ENCODE peak calls at places on chromosomes 16 and 17, in six cellular contexts. P is osteocyte, O is MCF 10A, S is brain microvascular endothelial cell, F is A549, B is HL-60. I is an unnamed sample.

GRCh38 chr17:79023886-79024771 is at the start of gene C1QTNF1:
- DNase-seq in P (no peak), O (no peak), S (no peak), F (peak), B (no peak), I (no peak)

GRCh38 chr17:63387941-63388340 is 58.2 kb downstream of the CYB561 start:
- DNase-seq in P (no peak), O (no peak), S (no peak), F (no peak), B (no peak), I (no peak)

GRCh38 chr16:8859913-8860881 is 8.6 kb downstream of the CARHSP1 start:
- DNase-seq in P (no peak), O (peak), S (peak), F (no peak), B (no peak), I (no peak)

GRCh38 chr16:79847101-79847500 is 246.6 kb upstream of the MAF start:
- DNase-seq in P (no peak), O (peak), S (no peak), F (no peak), B (no peak), I (no peak)

GRCh38 chr17:3917391-3917931 is 1.2 kb upstream of the P2RX1 start:
- DNase-seq in P (no peak), O (peak), S (peak), F (no peak), B (peak), I (no peak)

GRCh38 chr16:84603115-84603816 is 14.6 kb downstream of the COTL1 start:
- DNase-seq in P (peak), O (peak), S (peak), F (peak), B (peak), I (peak)

GRCh38 chr17:1347681-1348318 is 52.2 kb downstream of the YWHAE start:
- DNase-seq in P (no peak), O (no peak), S (no peak), F (no peak), B (no peak), I (no peak)

GRCh38 chr17:50841949-50842354 is 6.6 kb downstream of the WFIKKN2 start:
- DNase-seq in P (no peak), O (peak), S (peak), F (peak), B (peak), I (no peak)

GRCh38 chr16:31181102-31181830 is 1.3 kb downstream of the FUS start:
- DNase-seq in P (no peak), O (peak), S (no peak), F (no peak), B (peak), I (no peak)

DNA sequence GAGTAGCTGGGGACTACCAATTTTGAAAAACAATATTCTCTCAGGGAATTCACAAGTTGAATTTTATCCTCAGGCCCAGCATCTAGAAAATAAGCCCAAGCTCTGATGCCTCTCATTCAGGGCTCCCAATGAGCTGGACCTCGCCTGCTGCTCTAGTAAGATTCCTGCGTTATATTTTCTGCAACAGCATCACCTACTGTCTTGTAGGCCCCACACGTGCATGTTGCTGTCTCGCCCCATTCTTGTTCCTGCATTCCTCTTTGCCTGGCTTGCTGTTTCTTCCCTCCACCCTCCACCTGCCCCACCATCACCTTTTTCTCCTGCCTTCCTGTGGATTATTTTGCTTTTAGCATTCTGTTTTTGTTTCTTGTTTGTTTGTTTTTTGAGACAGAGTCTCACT is 8.3 kb upstream of the ST6GALNAC2 start:
- DNase-seq in P (no peak), O (no peak), S (no peak), F (no peak), B (no peak), I (no peak)
- TF ChIP-seq CTCF in P (no peak), O (no peak), S (no peak), F (no peak), B (no peak), I (no peak)

DNA sequence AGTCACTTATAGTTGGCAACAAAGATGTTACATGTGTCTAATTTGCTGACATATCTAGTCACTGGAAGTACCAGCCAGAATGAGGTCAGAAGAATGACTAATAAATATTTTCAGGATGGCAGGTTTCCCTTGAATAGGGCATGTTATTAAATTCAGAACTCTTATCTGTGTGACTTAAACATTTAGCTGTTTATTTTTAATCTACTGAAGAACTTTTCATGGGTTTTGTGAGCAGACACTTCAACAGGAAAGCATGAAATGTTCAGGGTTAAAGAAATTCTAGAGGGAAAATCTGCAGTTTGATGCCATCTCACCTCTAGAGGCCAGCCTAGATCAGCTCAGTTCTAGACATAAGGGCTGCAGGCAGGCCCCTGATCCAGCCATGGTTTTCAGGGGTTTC is 13.2 kb downstream of the JPT2 start:
- DNase-seq in P (no peak), O (peak), S (peak), F (peak), B (no peak), I (no peak)
- TF ChIP-seq CTCF in P (peak), O (peak), S (peak), F (peak), B (no peak), I (no peak)

DNA sequence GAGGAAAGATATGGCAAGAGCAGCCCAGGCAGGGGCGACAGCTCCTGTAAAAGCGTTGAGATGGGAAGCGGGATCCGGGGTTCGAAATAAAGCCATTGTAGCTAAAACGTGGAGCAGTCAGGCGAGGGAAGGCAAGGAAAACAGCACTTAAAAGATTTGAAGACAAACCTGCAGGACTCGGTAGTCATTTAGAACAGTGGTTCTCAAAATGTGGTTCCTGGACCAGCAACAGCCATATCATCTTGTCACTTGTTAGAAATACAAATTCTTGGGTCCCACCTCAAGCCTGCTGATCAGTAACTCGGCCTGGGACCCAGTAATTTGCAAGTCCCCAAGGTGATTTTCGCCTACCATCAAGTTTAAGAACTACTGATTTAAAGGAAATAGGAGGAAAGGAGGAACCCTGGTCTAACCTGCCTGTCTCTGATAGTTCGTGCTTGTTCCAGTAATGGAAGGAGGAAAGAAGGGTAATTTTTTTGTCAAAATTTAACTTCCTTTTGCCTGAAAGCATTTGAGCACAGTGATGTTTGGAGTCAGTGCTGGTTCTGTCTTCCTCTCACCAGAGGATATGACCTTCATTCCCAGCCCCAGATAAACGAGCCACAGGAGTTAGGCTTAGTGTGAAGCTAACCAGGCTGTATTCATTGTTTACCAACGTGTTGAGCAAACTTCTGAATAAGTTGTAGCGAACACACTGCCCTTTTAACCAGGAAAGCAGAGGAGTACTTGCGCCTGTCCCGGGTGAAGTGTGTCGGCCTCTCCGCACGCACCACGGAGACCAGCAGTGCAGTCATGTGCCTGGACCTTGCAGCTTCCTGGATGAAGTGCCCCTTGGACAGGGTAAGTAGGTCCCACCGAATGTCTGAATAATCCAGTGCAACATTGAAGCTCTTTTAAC is 1.1 kb downstream of the ORC6 start:
- DNase-seq in P (no peak), O (peak), S (peak), F (no peak), B (peak), I (no peak)
- TF ChIP-seq CTCF in P (no peak), O (peak), S (no peak), F (peak), B (no peak), I (peak)

DNA sequence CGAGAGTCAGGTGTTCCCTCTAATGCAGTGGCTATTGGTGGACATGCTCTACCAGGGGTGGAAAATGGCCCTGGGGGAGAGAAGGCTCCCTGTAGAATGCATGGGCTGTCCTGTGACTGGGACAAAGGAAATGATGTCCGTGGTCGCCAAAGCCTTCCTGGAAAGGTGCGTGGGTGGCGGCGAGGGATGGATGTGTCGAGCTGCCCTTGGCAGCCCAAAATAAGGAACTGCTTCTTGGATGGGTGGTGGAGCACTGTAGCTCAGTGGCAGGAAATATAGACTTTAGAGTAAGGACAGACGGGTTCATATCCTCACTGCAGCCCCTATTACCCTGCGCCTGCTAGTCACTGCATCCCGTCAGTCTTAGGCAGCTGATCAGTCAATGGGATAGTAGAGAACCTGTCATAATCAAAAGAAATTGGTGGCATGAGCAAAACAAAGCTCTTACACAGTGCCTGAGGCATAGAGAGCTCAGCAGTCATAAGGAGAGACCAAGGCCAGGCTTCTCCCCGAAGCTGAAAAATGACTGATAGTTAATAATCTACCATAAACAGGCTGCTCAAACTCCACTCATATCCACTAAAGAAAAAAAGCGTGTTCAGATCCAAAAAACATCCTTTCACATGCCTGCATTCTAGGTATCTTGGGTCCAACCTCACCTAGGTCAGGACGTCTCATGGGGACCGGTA is 123.5 kb upstream of the PLCG2 start:
- DNase-seq in P (no peak), O (no peak), S (no peak), F (no peak), B (no peak), I (no peak)
- TF ChIP-seq CTCF in P (no peak), O (no peak), S (no peak), F (no peak), B (no peak), I (no peak)